ENCODE peak calls at places on chromosomes 4 and X, in six cellular contexts. One of them, this sample, is unnamed.

GRCh38 chr4:167239627-167240026 is 5.3 kb upstream of the SPOCK3 start:
- DNase-seq in cardiac muscle cell: no peak
- DNase-seq in AG04450: no peak
- DNase-seq in AG09309: no peak
- DNase-seq in IMR-90: no peak
- DNase-seq in endodermal cell: no peak
- DNase-seq in this sample: no peak

GRCh38 chr4:77193511-77194236 is 36.7 kb downstream of the CCNG2 start:
- DNase-seq in cardiac muscle cell: no peak
- DNase-seq in AG04450: no peak
- DNase-seq in AG09309: no peak
- DNase-seq in IMR-90: no peak
- DNase-seq in endodermal cell: peak
- DNase-seq in this sample: no peak

GRCh38 chr4:155900402-155900801 is 3.1 kb upstream of the TDO2 start:
- DNase-seq in cardiac muscle cell: peak
- DNase-seq in AG04450: peak
- DNase-seq in AG09309: peak
- DNase-seq in IMR-90: peak
- DNase-seq in endodermal cell: no peak
- DNase-seq in this sample: no peak

GRCh38 chr4:185004562-185005208 is 13.6 kb upstream of the HELT start:
- DNase-seq in cardiac muscle cell: no peak
- DNase-seq in AG04450: no peak
- DNase-seq in AG09309: no peak
- DNase-seq in IMR-90: no peak
- DNase-seq in endodermal cell: peak
- DNase-seq in this sample: no peak

GRCh38 chr4:73615613-73616012 is 4.6 kb downstream of the RASSF6 start:
- DNase-seq in cardiac muscle cell: no peak
- DNase-seq in AG04450: no peak
- DNase-seq in AG09309: no peak
- DNase-seq in IMR-90: no peak
- DNase-seq in endodermal cell: peak
- DNase-seq in this sample: no peak

GRCh38 chr4:36944227-36944626 is 300.3 kb upstream of the NWD2 start:
- DNase-seq in cardiac muscle cell: no peak
- DNase-seq in AG04450: no peak
- DNase-seq in AG09309: no peak
- DNase-seq in IMR-90: no peak
- DNase-seq in endodermal cell: no peak
- DNase-seq in this sample: no peak

GRCh38 chr4:39893693-39894072 is 84.0 kb downstream of the PDS5A start:
- DNase-seq in cardiac muscle cell: no peak
- DNase-seq in AG04450: no peak
- DNase-seq in AG09309: no peak
- DNase-seq in IMR-90: no peak
- DNase-seq in endodermal cell: no peak
- DNase-seq in this sample: no peak

GRCh38 chr4:16788893-16789292 is 109.6 kb downstream of the LDB2 start:
- DNase-seq in cardiac muscle cell: no peak
- DNase-seq in AG04450: no peak
- DNase-seq in AG09309: no peak
- DNase-seq in IMR-90: no peak
- DNase-seq in endodermal cell: no peak
- DNase-seq in this sample: no peak

GRCh38 chr4:153152453-153153338 is 51.5 kb upstream of the TRIM2 start:
- DNase-seq in cardiac muscle cell: peak
- DNase-seq in AG04450: no peak
- DNase-seq in AG09309: no peak
- DNase-seq in IMR-90: peak
- DNase-seq in endodermal cell: peak
- DNase-seq in this sample: no peak

GRCh38 chr4:98166025-98166730 is 22.9 kb upstream of the STPG2 start:
- DNase-seq in cardiac muscle cell: peak
- DNase-seq in AG04450: no peak
- DNase-seq in AG09309: no peak
- DNase-seq in IMR-90: peak
- DNase-seq in endodermal cell: no peak
- DNase-seq in this sample: no peak

GRCh38 chr4:139655116-139655515 is 10.5 kb upstream of the MGST2 start:
- DNase-seq in cardiac muscle cell: peak
- DNase-seq in AG04450: no peak
- DNase-seq in AG09309: peak
- DNase-seq in IMR-90: peak
- DNase-seq in endodermal cell: no peak
- DNase-seq in this sample: no peak

GRCh38 chrX:22666441-22666840 is 333.3 kb upstream of the DDX53 start:
- DNase-seq in cardiac muscle cell: peak
- DNase-seq in AG04450: no peak
- DNase-seq in AG09309: no peak
- DNase-seq in IMR-90: peak
- DNase-seq in endodermal cell: peak
- DNase-seq in this sample: no peak

GRCh38 chr4:153467897-153468262 is 1.7 kb downstream of the TMEM131L start:
- DNase-seq in cardiac muscle cell: peak
- DNase-seq in AG04450: no peak
- DNase-seq in AG09309: no peak
- DNase-seq in IMR-90: no peak
- DNase-seq in endodermal cell: no peak
- DNase-seq in this sample: no peak

GRCh38 chr4:100098011-100098545 is 92.2 kb downstream of the DDIT4L start:
- DNase-seq in cardiac muscle cell: no peak
- DNase-seq in AG04450: no peak
- DNase-seq in AG09309: no peak
- DNase-seq in IMR-90: no peak
- DNase-seq in endodermal cell: peak
- DNase-seq in this sample: no peak

GRCh38 chrX:96683997-96684338 is 674 bp upstream of the DIAPH2 start:
- DNase-seq in cardiac muscle cell: peak
- DNase-seq in AG04450: no peak
- DNase-seq in AG09309: no peak
- DNase-seq in IMR-90: no peak
- DNase-seq in endodermal cell: no peak
- DNase-seq in this sample: no peak

GRCh38 chr4:144582975-144583374 is 63.0 kb upstream of the HHIP start:
- DNase-seq in cardiac muscle cell: no peak
- DNase-seq in AG04450: no peak
- DNase-seq in AG09309: no peak
- DNase-seq in IMR-90: peak
- DNase-seq in endodermal cell: no peak
- DNase-seq in this sample: no peak

GRCh38 chrX:117995378-117995777 is 121.2 kb downstream of the KLHL13 start:
- DNase-seq in cardiac muscle cell: no peak
- DNase-seq in AG04450: no peak
- DNase-seq in AG09309: no peak
- DNase-seq in IMR-90: no peak
- DNase-seq in endodermal cell: no peak
- DNase-seq in this sample: no peak

DNA sequence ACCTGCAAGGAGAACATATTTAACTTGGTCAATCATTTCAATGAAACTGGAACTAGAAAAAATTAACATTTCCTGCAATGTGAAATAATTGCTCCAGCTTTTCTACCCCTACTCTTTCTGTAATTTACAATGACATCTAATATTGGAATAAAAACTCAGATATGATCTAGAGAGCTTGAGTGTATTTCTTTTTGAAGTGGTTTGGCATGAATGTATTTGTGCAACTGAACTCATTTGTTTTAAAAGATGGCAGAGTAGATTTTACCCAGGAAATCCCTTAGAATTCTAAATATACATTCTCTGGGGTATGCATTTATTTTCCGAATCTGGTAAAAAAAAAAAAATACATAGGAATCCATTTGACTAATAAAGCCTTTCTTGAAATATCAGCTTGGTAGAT is 21.5 kb upstream of the GATB start:
- DNase-seq in cardiac muscle cell: no peak
- DNase-seq in AG04450: no peak
- DNase-seq in AG09309: no peak
- DNase-seq in IMR-90: no peak
- DNase-seq in endodermal cell: no peak
- DNase-seq in this sample: no peak
- H3K4me3 ChIP-seq in cardiac muscle cell: no peak
- H3K4me3 ChIP-seq in AG04450: no peak
- H3K4me3 ChIP-seq in AG09309: no peak
- H3K4me3 ChIP-seq in IMR-90: no peak
- H3K4me3 ChIP-seq in endodermal cell: no peak
- H3K4me3 ChIP-seq in this sample: no peak

DNA sequence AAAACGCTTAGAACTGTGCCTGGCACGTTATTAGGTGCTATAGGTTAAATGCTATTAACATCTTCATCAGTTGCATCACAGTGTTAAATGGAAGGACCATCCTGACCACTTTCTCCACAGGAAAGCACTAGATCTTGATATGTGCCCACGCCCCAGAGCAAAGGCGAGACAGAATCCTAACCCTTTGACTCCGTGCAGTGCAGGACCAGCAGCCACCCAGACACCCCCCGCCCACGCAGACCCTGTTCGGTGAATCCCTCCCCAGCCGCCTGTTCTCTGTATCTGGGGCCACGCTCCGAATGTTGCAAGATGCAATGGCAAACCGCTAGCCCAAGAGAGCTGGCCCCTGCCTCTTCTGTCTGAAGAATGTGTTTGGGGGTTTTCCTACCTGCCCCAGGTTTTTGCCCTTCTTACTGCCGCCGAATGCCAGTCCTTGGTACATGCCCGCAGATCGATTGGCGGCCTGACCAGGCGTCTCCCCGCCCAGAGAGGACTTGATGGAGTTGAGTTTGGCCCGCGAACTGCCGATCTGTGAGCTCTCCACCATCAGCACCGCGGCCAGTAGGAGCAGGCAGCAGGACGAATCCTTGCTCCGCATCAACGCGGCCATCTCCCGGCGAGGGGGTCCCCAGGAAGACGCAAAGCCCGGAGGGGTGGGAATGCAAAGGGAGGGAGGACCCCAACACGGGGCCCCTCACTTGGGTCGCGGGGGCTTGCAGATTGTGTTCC is 967 bp downstream of the DKK2 start:
- DNase-seq in cardiac muscle cell: peak
- DNase-seq in AG04450: no peak
- DNase-seq in AG09309: no peak
- DNase-seq in IMR-90: peak
- DNase-seq in endodermal cell: peak
- DNase-seq in this sample: no peak
- H3K4me3 ChIP-seq in cardiac muscle cell: peak
- H3K4me3 ChIP-seq in AG04450: peak
- H3K4me3 ChIP-seq in AG09309: peak
- H3K4me3 ChIP-seq in IMR-90: no peak
- H3K4me3 ChIP-seq in endodermal cell: peak
- H3K4me3 ChIP-seq in this sample: peak

GRCh38 chr4:26400140-26400539 is 79.3 kb downstream of the RBPJ start:
- DNase-seq in cardiac muscle cell: no peak
- DNase-seq in AG04450: no peak
- DNase-seq in AG09309: no peak
- DNase-seq in IMR-90: no peak
- DNase-seq in endodermal cell: no peak
- DNase-seq in this sample: no peak

GRCh38 chr4:26402458-26402857 is 81.6 kb downstream of the RBPJ start:
- DNase-seq in cardiac muscle cell: no peak
- DNase-seq in AG04450: no peak
- DNase-seq in AG09309: no peak
- DNase-seq in IMR-90: no peak
- DNase-seq in endodermal cell: no peak
- DNase-seq in this sample: no peak

DNA sequence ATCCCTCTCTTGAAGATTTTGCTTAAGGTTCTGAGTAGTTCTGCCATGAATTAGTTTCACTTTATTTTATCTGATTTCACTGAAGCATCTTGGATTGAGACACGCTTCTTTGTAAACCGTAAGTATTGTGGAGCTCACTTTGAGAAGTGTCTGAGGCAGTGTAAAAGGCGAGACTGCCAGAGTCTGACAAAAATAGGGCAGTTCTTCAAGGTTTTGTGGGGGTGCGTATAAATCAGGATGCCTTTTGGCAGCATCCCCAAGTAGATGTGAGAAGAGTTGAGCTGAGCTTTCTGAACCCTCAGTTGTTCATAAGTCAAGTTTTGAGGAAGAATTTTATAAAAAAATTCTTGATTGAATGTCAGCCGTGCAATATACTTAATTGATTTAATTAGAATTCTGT is 76.3 kb downstream of the RBPJ start:
- DNase-seq in cardiac muscle cell: no peak
- DNase-seq in AG04450: no peak
- DNase-seq in AG09309: no peak
- DNase-seq in IMR-90: no peak
- DNase-seq in endodermal cell: no peak
- DNase-seq in this sample: no peak
- H3K4me3 ChIP-seq in cardiac muscle cell: no peak
- H3K4me3 ChIP-seq in AG04450: no peak
- H3K4me3 ChIP-seq in AG09309: no peak
- H3K4me3 ChIP-seq in IMR-90: no peak
- H3K4me3 ChIP-seq in endodermal cell: no peak
- H3K4me3 ChIP-seq in this sample: no peak

GRCh38 chrX:107773206-107773605 is 2.4 kb downstream of the TSC22D3 start:
- DNase-seq in cardiac muscle cell: no peak
- DNase-seq in AG04450: no peak
- DNase-seq in AG09309: no peak
- DNase-seq in IMR-90: no peak
- DNase-seq in endodermal cell: peak
- DNase-seq in this sample: no peak

GRCh38 chrX:107776649-107777535 is 641 bp upstream of the NCBP2L start:
- DNase-seq in cardiac muscle cell: peak
- DNase-seq in AG04450: peak
- DNase-seq in AG09309: peak
- DNase-seq in IMR-90: peak
- DNase-seq in endodermal cell: peak
- DNase-seq in this sample: peak

GRCh38 chrX:107775000-107775733 is 420 bp downstream of the TSC22D3 start:
- DNase-seq in cardiac muscle cell: no peak
- DNase-seq in AG04450: no peak
- DNase-seq in AG09309: no peak
- DNase-seq in IMR-90: no peak
- DNase-seq in endodermal cell: peak
- DNase-seq in this sample: no peak

GRCh38 chrX:107775734-107776511 is at the start of gene TSC22D3:
- DNase-seq in cardiac muscle cell: peak
- DNase-seq in AG04450: no peak
- DNase-seq in AG09309: peak
- DNase-seq in IMR-90: peak
- DNase-seq in endodermal cell: peak
- DNase-seq in this sample: no peak

GRCh38 chrX:107773906-107774435 is 1.6 kb downstream of the TSC22D3 start:
- DNase-seq in cardiac muscle cell: no peak
- DNase-seq in AG04450: no peak
- DNase-seq in AG09309: no peak
- DNase-seq in IMR-90: no peak
- DNase-seq in endodermal cell: no peak
- DNase-seq in this sample: no peak
- H3K4me3 ChIP-seq in cardiac muscle cell: peak
- H3K4me3 ChIP-seq in AG04450: no peak
- H3K4me3 ChIP-seq in AG09309: no peak
- H3K4me3 ChIP-seq in IMR-90: no peak
- H3K4me3 ChIP-seq in endodermal cell: no peak
- H3K4me3 ChIP-seq in this sample: no peak

This sample was measured in Panc1.